ENCODE peak calls at places on chromosome 16, in five cellular contexts. U, H, L, T and O are unnamed samples.

GRCh38 chr16:88856828-88857727 is at the start of the genes GALNS and TRAPPC2L:
- DNase-seq in U (peak), H (peak), L (peak), T (peak), O (peak)

GRCh38 chr16:67943619-67944503 is at the start of gene LCAT:
- DNase-seq in U (no peak), H (peak), L (peak), T (no peak), O (no peak)

GRCh38 chr16:11224096-11224893 is 31.7 kb downstream of the SOCS1 start:
- DNase-seq in U (no peak), H (no peak), L (peak), T (no peak), O (no peak)

GRCh38 chr16:14088155-14088753 is 17.1 kb downstream of the MRTFB start:
- DNase-seq in U (peak), H (no peak), L (no peak), T (no peak), O (no peak)

GRCh38 chr16:73172621-73173312 is 124.8 kb upstream of the ZFHX3 start:
- DNase-seq in U (peak), H (no peak), L (peak), T (peak), O (peak)

GRCh38 chr16:86044241-86044671 is 145.3 kb downstream of the IRF8 start:
- DNase-seq in U (peak), H (no peak), L (peak), T (peak), O (peak)

GRCh38 chr16:47058295-47059086 is 85.0 kb upstream of the DNAJA2 start:
- DNase-seq in U (peak), H (no peak), L (no peak), T (no peak), O (peak)

GRCh38 chr16:89536886-89537548 is 23.5 kb upstream of the RPL13 start:
- DNase-seq in U (peak), H (peak), L (no peak), T (no peak), O (no peak)

GRCh38 chr16:13542284-13542683 is 377.7 kb upstream of the ERCC4 start:
- DNase-seq in U (no peak), H (no peak), L (no peak), T (no peak), O (no peak)

GRCh38 chr16:53257001-53257400 is 177.3 kb upstream of the RBL2 start:
- DNase-seq in U (peak), H (no peak), L (peak), T (peak), O (peak)

GRCh38 chr16:56525154-56525720 is 5.4 kb upstream of the BBS2 start:
- DNase-seq in U (peak), H (no peak), L (peak), T (no peak), O (peak)

GRCh38 chr16:58119509-58119845 is 9.7 kb downstream of the CFAP20 start:
- DNase-seq in U (no peak), H (no peak), L (no peak), T (no peak), O (no peak)

GRCh38 chr16:67148221-67148620 is 2.6 kb downstream of the B3GNT9 start:
- DNase-seq in U (no peak), H (no peak), L (no peak), T (no peak), O (no peak)

GRCh38 chr16:25151996-25152395 is 40.5 kb downstream of the LCMT1 start:
- DNase-seq in U (peak), H (no peak), L (peak), T (no peak), O (peak)

GRCh38 chr16:66874079-66874775 is 6.1 kb upstream of the PDP2 start:
- DNase-seq in U (peak), H (no peak), L (peak), T (no peak), O (peak)